ENCODE peak calls at places on chromosomes 16 and 17, in four cellular contexts. One of them, this sample, is unnamed.

GRCh38 chr16:82105107-82105506 is 64.9 kb downstream of the MPHOSPH6 start:
- DNase-seq in stimulated activated CD8-positive, alpha-beta memory T cell treated with anti-CD3 and anti-CD28 coated beads, Interleukin-12 subunit alpha, Interleukin-12 subunit beta, amount 100 ng/mL, for 4 hours: no peak
- DNase-seq in HEK293T: no peak
- DNase-seq in EL: no peak
- DNase-seq in this sample: no peak

GRCh38 chr17:61361084-61361483 is 38.6 kb upstream of the TBX2 start:
- DNase-seq in stimulated activated CD8-positive, alpha-beta memory T cell treated with anti-CD3 and anti-CD28 coated beads, Interleukin-12 subunit alpha, Interleukin-12 subunit beta, amount 100 ng/mL, for 4 hours: no peak
- DNase-seq in EL: peak; percentile 79
- DNase-seq in HEK293T: no peak
- DNase-seq in this sample: no peak

GRCh38 chr16:7772722-7773121 is 440.1 kb downstream of the RBFOX1 start:
- DNase-seq in stimulated activated CD8-positive, alpha-beta memory T cell treated with anti-CD3 and anti-CD28 coated beads, Interleukin-12 subunit alpha, Interleukin-12 subunit beta, amount 100 ng/mL, for 4 hours: no peak
- DNase-seq in HEK293T: no peak
- DNase-seq in EL: no peak
- DNase-seq in this sample: no peak

GRCh38 chr17:68884888-68885287 is 70.3 kb downstream of the ABCA8 start:
- DNase-seq in stimulated activated CD8-positive, alpha-beta memory T cell treated with anti-CD3 and anti-CD28 coated beads, Interleukin-12 subunit alpha, Interleukin-12 subunit beta, amount 100 ng/mL, for 4 hours: no peak
- DNase-seq in EL: no peak
- DNase-seq in HEK293T: no peak
- DNase-seq in this sample: no peak

GRCh38 chr16:27676807-27677206 is 126.9 kb downstream of the KATNIP start:
- DNase-seq in HEK293T: no peak
- DNase-seq in stimulated activated CD8-positive, alpha-beta memory T cell treated with anti-CD3 and anti-CD28 coated beads, Interleukin-12 subunit alpha, Interleukin-12 subunit beta, amount 100 ng/mL, for 4 hours: no peak
- DNase-seq in EL: peak; percentile 24
- DNase-seq in this sample: no peak

GRCh38 chr17:13541032-13541480 is 60.7 kb downstream of the HS3ST3A1 start:
- DNase-seq in stimulated activated CD8-positive, alpha-beta memory T cell treated with anti-CD3 and anti-CD28 coated beads, Interleukin-12 subunit alpha, Interleukin-12 subunit beta, amount 100 ng/mL, for 4 hours: no peak
- DNase-seq in EL: peak; percentile 97
- DNase-seq in HEK293T: no peak
- DNase-seq in this sample: no peak

GRCh38 chr17:72118588-72119279 is 2.1 kb upstream of the SOX9 start:
- DNase-seq in EL: peak; percentile 88
- DNase-seq in HEK293T: peak; percentile 62
- DNase-seq in stimulated activated CD8-positive, alpha-beta memory T cell treated with anti-CD3 and anti-CD28 coated beads, Interleukin-12 subunit alpha, Interleukin-12 subunit beta, amount 100 ng/mL, for 4 hours: no peak
- DNase-seq in this sample: peak; percentile 29

GRCh38 chr17:27651411-27652345 is 20.7 kb downstream of the LGALS9 start:
- DNase-seq in HEK293T: no peak
- DNase-seq in EL: peak; percentile 46
- DNase-seq in stimulated activated CD8-positive, alpha-beta memory T cell treated with anti-CD3 and anti-CD28 coated beads, Interleukin-12 subunit alpha, Interleukin-12 subunit beta, amount 100 ng/mL, for 4 hours: peak; percentile 25
- DNase-seq in this sample: no peak

GRCh38 chr17:48869821-48870318 is 22.7 kb upstream of the ATP5MC1 start:
- DNase-seq in EL: no peak
- DNase-seq in HEK293T: no peak
- DNase-seq in stimulated activated CD8-positive, alpha-beta memory T cell treated with anti-CD3 and anti-CD28 coated beads, Interleukin-12 subunit alpha, Interleukin-12 subunit beta, amount 100 ng/mL, for 4 hours: no peak
- DNase-seq in this sample: no peak